ENCODE peak calls at places on chromosomes 16 and 17, in six cellular contexts. X, V, D, C, T and I are unnamed samples.
A peak's percentile ranks its signal among the peaks of the same experiment; 100 is the strongest.

GRCh38 chr17:55495239-55495638 is 16.0 kb downstream of the SMIM36 start:
- DNase-seq in V (no peak), D (peak; percentile 91), X (no peak), T (no peak), C (no peak), I (no peak)

GRCh38 chr16:17318200-17318599 is 152.6 kb downstream of the XYLT1 start:
- DNase-seq in D (peak; percentile 35), C (peak; percentile 79), V (no peak), X (no peak), T (no peak), I (peak; percentile 65)

GRCh38 chr17:41962768-41963434 is 3.7 kb upstream of the CNP start:
- DNase-seq in V (peak; percentile 78), X (peak; percentile 93), C (peak; percentile 56), D (peak; percentile 69), T (peak; percentile 80), I (peak; percentile 59)

GRCh38 chr17:48131216-48131824 is 23.8 kb downstream of the SNX11 start:
- DNase-seq in X (peak; percentile 52), D (peak; percentile 79), C (peak; percentile 72), T (no peak), V (peak; percentile 73), I (peak; percentile 63)

GRCh38 chr17:59851431-59852375 is 41.0 kb downstream of the TUBD1 start:
- DNase-seq in T (peak; percentile 63), X (peak; percentile 95), C (peak; percentile 99), D (peak; percentile 90), V (no peak), I (peak; percentile 90)

GRCh38 chr16:20675488-20676267 is 21.8 kb downstream of the ACSM1 start:
- DNase-seq in X (no peak), C (peak; percentile 0), D (no peak), V (no peak), T (peak; percentile 77), I (no peak)

GRCh38 chr16:31467858-31468257 is 4.1 kb upstream of the TGFB1I1 start:
- DNase-seq in T (no peak), X (no peak), D (no peak), V (no peak), C (no peak), I (no peak)

GRCh38 chr17:34110315-34110714 is 144.8 kb upstream of the CCL2 start:
- DNase-seq in T (no peak), C (no peak), V (no peak), X (peak; percentile 70), D (no peak), I (no peak)

GRCh38 chr16:19396555-19397011 is 21.1 kb upstream of the TMC5 start:
- DNase-seq in X (no peak), D (peak; percentile 85), C (no peak), V (no peak), T (peak; percentile 56), I (no peak)

GRCh38 chr16:51881731-51882130 is 665.2 kb downstream of the TOX3 start:
- DNase-seq in V (no peak), T (no peak), X (no peak), C (no peak), D (no peak), I (peak; percentile 33)

GRCh38 chr17:29572691-29573557 is 4.4 kb downstream of the TP53I13 start:
- DNase-seq in V (peak; percentile 72), T (peak; percentile 70), X (peak; percentile 92), D (no peak), C (peak; percentile 63), I (peak; percentile 34)

GRCh38 chr16:47234-47633 is 6.2 kb downstream of the POLR3K start:
- DNase-seq in V (no peak), C (no peak), X (no peak), T (no peak), D (no peak), I (no peak)

GRCh38 chr17:81090361-81091133 is 55.6 kb downstream of the BAIAP2 start:
- DNase-seq in T (peak; percentile 71), C (peak; percentile 12), V (no peak), D (peak; percentile 44), X (peak; percentile 95), I (no peak)

GRCh38 chr16:70638814-70639792 is 7.3 kb upstream of the IL34 start:
- DNase-seq in V (no peak), X (no peak), D (no peak), T (no peak), C (peak; percentile 82), I (peak; percentile 74)

GRCh38 chr17:82493517-82493840 is 26.1 kb upstream of the FOXK2 start:
- DNase-seq in V (no peak), X (no peak), T (no peak), C (no peak), D (no peak), I (no peak)

GRCh38 chr17:82496529-82497434 is 22.8 kb upstream of the FOXK2 start:
- DNase-seq in X (peak; percentile 100), C (peak; percentile 89), D (peak; percentile 97), T (peak; percentile 96), V (peak; percentile 96), I (peak; percentile 90)

GRCh38 chr17:82492647-82493516 is 26.6 kb upstream of the FOXK2 start:
- DNase-seq in V (no peak), T (no peak), D (no peak), X (no peak), C (peak; percentile 84), I (peak; percentile 57)

GRCh38 chr17:82495844-82496528 is 23.5 kb upstream of the FOXK2 start:
- DNase-seq in V (no peak), C (no peak), T (peak; percentile 67), X (no peak), D (no peak), I (no peak)

GRCh38 chr17:82494236-82495055 is 25.1 kb upstream of the FOXK2 start:
- DNase-seq in C (peak; percentile 97), V (peak; percentile 92), T (peak; percentile 91), X (peak; percentile 97), D (peak; percentile 98), I (peak; percentile 91)
- H3K4me3 ChIP-seq in C (no peak overlapping the region), V (no peak overlapping the region), T (no peak overlapping the region), X (no peak overlapping the region), D (peak overlapping the region; percentile 26), I (no peak overlapping the region)

DNA sequence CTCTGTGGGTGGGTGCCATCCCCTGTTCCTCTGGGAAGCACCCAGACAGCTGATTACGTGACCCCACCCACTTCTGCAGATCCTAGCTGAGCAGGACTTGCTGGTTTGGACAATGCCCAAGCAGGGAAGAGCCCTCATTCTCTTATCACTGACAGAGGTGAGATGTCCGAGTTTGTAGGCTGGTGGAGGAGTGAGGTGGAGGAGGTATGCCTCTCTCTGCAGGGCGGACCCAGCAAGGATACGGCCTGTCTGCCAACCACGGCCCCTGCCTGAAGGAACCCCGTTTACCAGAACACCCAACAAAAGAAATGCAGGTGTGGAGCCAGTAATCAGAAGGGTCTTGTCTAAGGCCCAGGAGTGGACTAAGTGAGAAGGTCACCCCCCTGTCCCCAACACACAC is 22.1 kb downstream of the NLRP1 start:
- DNase-seq in X (no peak), C (no peak), D (no peak), T (no peak), V (no peak), I (no peak)
- H3K4me3 ChIP-seq in X (no peak overlapping the region), C (no peak overlapping the region), D (no peak overlapping the region), T (no peak overlapping the region), V (no peak overlapping the region), I (no peak overlapping the region)

GRCh38 chr17:12680993-12681392 is 15.3 kb downstream of the MYOCD start:
- DNase-seq in V (no peak), T (no peak), D (no peak), C (no peak), X (peak; percentile 71), I (no peak)
- H3K4me3 ChIP-seq in V (no peak overlapping the region), T (no peak overlapping the region), D (no peak overlapping the region), C (no peak overlapping the region), X (no peak overlapping the region), I (no peak overlapping the region)

GRCh38 chr17:6455321-6455705 is 11.1 kb downstream of the PIMREG start:
- DNase-seq in T (peak; percentile 82), X (no peak), V (no peak), C (peak; percentile 10), D (no peak), I (no peak)
- H3K4me3 ChIP-seq in T (no peak overlapping the region), X (no peak overlapping the region), V (peak overlapping the region; percentile 27), C (no peak overlapping the region), D (no peak overlapping the region), I (no peak overlapping the region)

DNA sequence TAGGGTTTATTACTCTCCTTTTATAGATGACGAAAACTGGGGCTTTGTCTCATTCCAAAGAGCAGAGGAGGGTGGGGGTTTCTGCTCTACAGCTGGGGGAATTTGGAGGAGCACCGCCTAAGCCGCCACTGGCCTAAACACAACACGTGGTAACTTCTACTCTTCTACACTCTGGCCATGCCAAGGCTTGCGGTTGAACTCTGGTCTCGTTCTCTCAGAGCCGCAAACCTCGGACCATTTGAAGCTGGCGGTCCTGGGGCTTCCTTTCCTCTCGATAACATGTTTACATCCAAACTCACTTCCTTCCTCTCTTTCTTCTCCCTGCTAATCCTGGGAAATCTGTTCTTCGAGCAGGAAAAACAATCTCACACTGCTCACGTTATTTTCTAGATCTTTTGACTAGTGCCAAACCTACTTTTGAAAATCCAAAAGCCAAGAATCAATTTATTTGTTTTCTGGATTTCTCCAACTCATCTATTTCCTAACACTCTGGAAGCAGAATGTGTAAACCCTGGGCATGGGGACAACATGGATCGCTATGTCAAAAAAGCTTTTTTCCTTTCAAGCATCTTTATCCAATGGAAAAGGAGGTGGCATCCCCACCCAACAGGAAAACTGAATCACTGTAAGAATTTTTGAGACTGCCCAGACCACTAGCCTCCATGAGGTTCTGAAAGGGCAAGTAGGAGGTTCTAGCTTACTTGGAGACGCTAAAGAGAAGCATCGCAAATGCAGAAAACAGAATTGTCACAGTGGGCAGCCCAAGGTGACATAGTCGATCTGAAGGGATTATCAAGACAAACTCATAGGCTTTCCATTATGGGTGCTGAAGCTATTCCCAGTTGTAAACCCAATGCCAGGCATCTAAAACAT is 13.6 kb upstream of the EEF2K start:
- DNase-seq in T (peak; percentile 75), C (peak; percentile 98), X (peak; percentile 97), D (no peak), V (peak; percentile 85), I (peak; percentile 95)
- H3K4me3 ChIP-seq in T (no peak overlapping the region), C (peak overlapping the region; percentile 57), X (no peak overlapping the region), D (no peak overlapping the region), V (peak overlapping the region; percentile 82), I (peak overlapping the region; percentile 59)

DNA sequence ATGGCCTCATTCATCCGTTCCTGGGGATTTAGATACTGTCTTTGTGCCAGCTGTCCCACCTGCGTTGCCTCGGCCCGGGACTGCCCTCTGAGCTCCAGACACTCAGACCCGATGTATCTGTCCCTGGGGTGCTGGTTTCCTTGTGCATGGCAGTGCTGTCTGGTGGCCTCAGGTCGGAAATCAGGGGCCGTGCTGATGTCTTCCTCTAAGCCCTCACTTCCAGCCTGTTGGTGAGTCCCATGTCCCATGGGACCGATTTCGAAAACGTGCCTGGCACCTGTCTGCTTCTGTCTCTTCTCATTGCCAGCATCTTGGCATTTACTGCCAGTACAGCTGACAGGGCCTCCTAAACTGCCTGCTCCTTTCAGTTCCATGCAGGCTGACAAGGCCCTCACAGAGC is 22.1 kb downstream of the NT5M start:
- DNase-seq in T (no peak), C (no peak), X (no peak), D (no peak), V (no peak), I (no peak)
- H3K4me3 ChIP-seq in T (no peak overlapping the region), C (no peak overlapping the region), X (no peak overlapping the region), D (no peak overlapping the region), V (no peak overlapping the region), I (no peak overlapping the region)

DNA sequence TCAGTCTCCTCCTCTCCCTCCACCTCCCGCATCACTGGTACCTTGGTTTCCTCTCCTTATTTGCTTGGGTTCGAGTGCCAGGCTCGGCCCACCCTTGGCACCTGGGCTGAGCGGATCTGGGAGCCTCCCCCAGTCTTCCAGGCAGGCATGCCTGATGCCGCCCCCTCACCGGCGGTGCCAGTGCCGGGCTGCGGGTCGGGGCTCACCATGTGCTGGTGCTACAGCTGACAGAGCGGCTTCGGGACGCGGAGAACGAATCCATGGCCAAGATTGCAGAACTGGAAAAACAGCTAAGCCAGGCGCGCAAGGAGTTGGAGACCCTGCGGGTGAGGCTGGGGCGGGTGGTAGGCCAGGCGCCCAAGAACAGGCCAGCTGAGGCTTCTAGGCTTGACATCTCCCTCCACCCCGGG is 19.2 kb downstream of the FMNL1 start:
- DNase-seq in T (no peak), C (no peak), X (no peak), D (no peak), V (no peak), I (no peak)
- H3K4me3 ChIP-seq in T (no peak overlapping the region), C (no peak overlapping the region), X (no peak overlapping the region), D (no peak overlapping the region), V (no peak overlapping the region), I (no peak overlapping the region)